ENCODE peak calls at places on chromosome 22, in six cellular contexts. Y is right lobe of liver, M is pancreas, T is colonic mucosa, G is mammary epithelial cell, C is H7. H is an unnamed sample.

GRCh38 chr22:32106930-32107329 is 52.2 kb downstream of the C22orf42 start:
- DNase-seq in M (no peak), T (no peak), Y (no peak), C (peak; percentile 59), G (peak; percentile 39), H (peak; percentile 33)

GRCh38 chr22:45308624-45309421 is 911 bp upstream of the FAM118A start:
- DNase-seq in C (peak; percentile 60), M (peak; percentile 46), G (no peak), Y (no peak), T (no peak), H (no peak)

GRCh38 chr22:50627914-50628542 is at the start of gene ARSA:
- DNase-seq in M (peak; percentile 93), Y (peak; percentile 91), T (peak; percentile 81), C (peak; percentile 98), G (peak; percentile 76), H (peak; percentile 60)

GRCh38 chr22:30400159-30400558 is 3.3 kb downstream of the SEC14L2 start:
- DNase-seq in M (no peak), C (peak; percentile 15), T (no peak), G (peak; percentile 83), Y (no peak), H (peak; percentile 92)

GRCh38 chr22:49999063-49999900 is 13.3 kb downstream of the IL17REL start:
- DNase-seq in M (peak; percentile 72), C (peak; percentile 99), Y (peak; percentile 50), T (no peak), G (no peak), H (no peak)

GRCh38 chr22:37474447-37475090 is 11.6 kb downstream of the MFNG start:
- DNase-seq in C (no peak), G (no peak), T (no peak), Y (no peak), M (peak; percentile 32), H (no peak)

GRCh38 chr22:42561856-42562255 is 8.1 kb downstream of the SERHL2 start:
- DNase-seq in M (no peak), T (no peak), Y (no peak), C (peak; percentile 40), G (no peak), H (no peak)

GRCh38 chr22:44758354-44758969 is 6.1 kb downstream of the ARHGAP8 start:
- DNase-seq in G (peak; percentile 70), C (no peak), Y (no peak), M (no peak), T (peak; percentile 30), H (peak; percentile 67)

GRCh38 chr22:45626198-45626651 is 45.4 kb upstream of the ATXN10 start:
- DNase-seq in M (peak; percentile 50), Y (no peak), T (peak; percentile 88), G (peak; percentile 91), C (no peak), H (peak; percentile 98)

GRCh38 chr22:45997775-45998637 is 21.0 kb upstream of the WNT7B start:
- DNase-seq in Y (peak; percentile 23), G (no peak), M (peak; percentile 73), C (no peak), T (no peak), H (no peak)

GRCh38 chr22:40676644-40677043 is 2.6 kb upstream of the MCHR1 start:
- DNase-seq in C (no peak), T (no peak), G (peak; percentile 74), M (no peak), Y (no peak), H (peak; percentile 80)

GRCh38 chr22:40679964-40680818 is 907 bp downstream of the MCHR1 start:
- DNase-seq in M (no peak), Y (no peak), C (peak; percentile 72), G (no peak), T (no peak), H (no peak)

GRCh38 chr22:40679249-40679963 is at the start of gene MCHR1:
- DNase-seq in T (no peak), M (no peak), Y (peak; percentile 47), G (no peak), C (peak; percentile 83), H (no peak)

GRCh38 chr22:40680819-40681183 is 1.5 kb downstream of the MCHR1 start:
- DNase-seq in M (no peak), G (no peak), T (no peak), Y (no peak), C (no peak), H (no peak)

DNA sequence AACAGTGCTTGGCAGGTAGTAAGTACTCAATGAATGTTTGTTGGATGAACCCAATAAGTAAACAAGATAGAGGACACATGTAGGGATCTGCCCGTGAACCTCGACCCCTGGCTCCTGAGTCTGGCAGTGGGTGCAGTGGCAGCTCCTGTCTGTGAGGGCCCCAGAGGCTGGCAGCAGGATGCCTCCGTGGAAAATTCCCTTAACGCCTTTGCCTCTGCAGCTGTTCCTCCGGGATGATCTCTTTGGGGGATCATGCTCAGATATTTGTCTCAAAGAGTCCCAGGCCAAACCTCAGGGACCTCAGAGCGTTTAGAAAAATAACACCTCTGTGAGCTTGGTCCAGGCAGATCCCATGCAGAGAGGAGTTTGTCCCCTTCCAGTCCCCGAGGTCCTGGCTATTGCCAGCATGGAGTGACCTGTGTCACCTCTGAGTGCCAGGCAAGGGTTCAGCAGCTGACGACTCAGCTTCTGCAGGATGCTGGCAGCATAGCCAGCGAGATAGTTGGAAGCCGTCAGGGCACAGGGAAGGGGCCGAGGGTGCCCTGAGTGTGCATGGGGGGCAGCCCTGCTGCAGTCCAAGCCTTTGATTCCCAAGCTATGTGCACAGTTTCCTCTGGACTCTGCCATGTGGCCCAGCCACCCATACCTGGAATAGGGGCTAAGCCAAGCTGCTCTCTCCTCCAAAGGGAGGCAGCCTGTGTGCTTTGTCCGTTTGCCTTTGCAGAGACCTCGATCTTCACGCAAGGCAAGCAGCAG is 613 bp upstream of the MCHR1 start:
- DNase-seq in C (no peak), M (no peak), Y (peak; percentile 83), T (no peak), G (no peak), H (no peak)
- H3K4me3 ChIP-seq in C (no peak overlapping the region), M (no peak overlapping the region), Y (no peak overlapping the region), T (no peak overlapping the region), G (no peak overlapping the region), H (no peak overlapping the region)

GRCh38 chr22:41348964-41349484 is 32.7 kb upstream of the TEF start:
- DNase-seq in M (no peak), Y (no peak), G (no peak), T (no peak), C (no peak), H (no peak)
- H3K36me3 ChIP-seq in M (peaks cover 75% of the 10 kb centered on the region), Y (peaks cover 59% of the 10 kb centered on the region), G (peaks cover 18% of the 10 kb centered on the region), T (peaks cover 9% of the 10 kb centered on the region), C (peaks cover 55% of the 10 kb centered on the region), H (peaks cover 35% of the 10 kb centered on the region)

DNA sequence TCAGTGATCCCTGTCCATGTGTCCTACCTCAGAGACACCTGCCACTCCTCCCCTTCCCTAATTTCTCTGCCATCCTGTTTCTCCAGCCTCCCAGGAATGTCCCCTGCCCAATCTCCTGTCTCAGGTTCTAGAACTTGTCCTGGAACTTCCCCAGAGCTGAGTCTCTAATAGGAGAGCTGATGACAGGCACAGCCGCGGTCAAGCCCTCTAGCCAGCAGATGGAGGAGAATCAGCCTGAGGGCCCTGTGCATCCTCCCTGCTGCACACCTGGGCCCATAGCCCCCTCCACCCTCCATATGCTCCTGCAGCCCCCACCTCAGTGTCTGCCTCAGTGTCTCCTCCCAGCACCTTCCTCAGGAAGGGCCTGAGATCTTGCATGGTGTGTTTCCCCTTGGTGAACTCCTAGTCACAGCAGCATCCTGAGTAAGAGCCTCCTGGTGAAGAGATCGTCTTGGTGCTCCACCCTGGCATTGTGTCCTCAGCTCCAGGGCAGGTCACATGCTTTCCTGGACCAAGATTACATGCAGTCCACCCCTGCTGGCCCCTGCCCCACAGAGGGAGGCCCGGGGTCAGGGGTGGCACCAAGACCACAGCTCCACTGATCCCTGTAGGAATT is 43.9 kb upstream of the VPREB1 start:
- DNase-seq in T (no peak), Y (no peak), G (no peak), M (no peak), C (no peak), H (no peak)
- H3K27me3 ChIP-seq in T (no peaks in the 10 kb centered on the region), Y (peaks cover 3% of the 10 kb centered on the region), G (no peaks in the 10 kb centered on the region), M (no peaks in the 10 kb centered on the region), C (peaks cover 96% of the 10 kb centered on the region), H (peaks cover 2% of the 10 kb centered on the region)

GRCh38 chr22:20137671-20138416 is 6.2 kb downstream of the ZDHHC8 start:
- DNase-seq in C (no peak), Y (no peak), G (no peak), M (no peak), T (no peak), H (no peak)
- H3K4me3 ChIP-seq in C (no peak overlapping the region), Y (no peak overlapping the region), G (no peak overlapping the region), M (no peak overlapping the region), T (no peak overlapping the region), H (no peak overlapping the region)

DNA sequence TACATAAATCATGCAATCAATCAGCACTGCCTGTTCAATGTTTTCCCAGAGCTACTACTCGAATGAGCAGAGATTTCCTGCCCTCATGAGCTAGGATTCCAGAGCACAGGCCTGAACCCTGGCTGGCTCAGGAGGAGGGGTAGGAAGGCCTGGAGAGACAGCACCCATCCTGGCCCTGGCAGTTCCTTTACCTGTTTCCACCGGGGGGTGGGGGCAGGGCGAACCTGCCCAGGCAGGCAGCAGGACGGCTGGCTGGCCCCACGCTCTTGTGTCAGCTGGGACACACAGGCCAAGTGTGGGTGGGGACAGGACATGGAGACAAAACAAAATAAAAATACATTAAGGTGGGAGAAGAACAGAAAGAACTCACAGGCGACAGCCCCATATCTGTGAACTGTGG is 109.8 kb upstream of the BID start:
- DNase-seq in Y (peak; percentile 59), M (no peak), T (no peak), C (peak; percentile 47), G (peak; percentile 66), H (peak; percentile 67)
- H3K36me3 ChIP-seq in Y (peaks cover 29% of the 10 kb centered on the region), M (peaks cover 25% of the 10 kb centered on the region), T (peaks cover 14% of the 10 kb centered on the region), C (peaks cover 3% of the 10 kb centered on the region), G (peaks cover 40% of the 10 kb centered on the region), H (peaks cover 31% of the 10 kb centered on the region)

H was measured in bronchial epithelial cell.